ENCODE peak calls at places on chromosome 15, in six cellular contexts. F is CD8-positive, alpha-beta memory T cell; X is GM23338; G is suprapubic skin; L is ovary; U is small intestine. Q is an unnamed sample.

GRCh38 chr15:83555383-83555782 is 98.5 kb upstream of the ADAMTSL3 start:
- DNase-seq in F (no peak), X (no peak), G (no peak), L (no peak), U (no peak), Q (no peak)

GRCh38 chr15:67850995-67851535 is 11.2 kb upstream of the RNU6-1 start:
- DNase-seq in F (no peak), X (no peak), G (no peak), L (no peak), U (no peak), Q (no peak)

GRCh38 chr15:51799174-51799907 is 30.1 kb upstream of the TMOD3 start:
- DNase-seq in F (no peak), X (no peak), G (no peak), L (no peak), U (no peak), Q (no peak)

GRCh38 chr15:66390670-66391069 is 4.0 kb downstream of the MAP2K1 start:
- DNase-seq in F (peak; percentile 39), X (no peak), G (no peak), L (no peak), U (peak; percentile 52), Q (no peak)

GRCh38 chr15:68259883-68260282 is 17.7 kb upstream of the FEM1B start:
- DNase-seq in F (no peak), X (no peak), G (no peak), L (no peak), U (no peak), Q (no peak)

GRCh38 chr15:36497903-36498302 is 81.5 kb upstream of the CDIN1 start:
- DNase-seq in F (no peak), X (no peak), G (no peak), L (no peak), U (no peak), Q (no peak)

GRCh38 chr15:88385078-88385700 is 82.0 kb downstream of the MRPL46 start:
- DNase-seq in F (no peak), X (no peak), G (no peak), L (no peak), U (no peak), Q (no peak)

GRCh38 chr15:40441736-40442531 is 1.2 kb downstream of the BAHD1 start:
- DNase-seq in F (peak; percentile 28), X (peak; percentile 43), G (no peak), L (peak; percentile 63), U (peak; percentile 30), Q (no peak)

GRCh38 chr15:81531141-81531592 is 157.2 kb upstream of the TMC3 start:
- DNase-seq in F (no peak), X (peak; percentile 30), G (no peak), L (no peak), U (no peak), Q (peak; percentile 22)

GRCh38 chr15:95196176-95196915 is 965.0 kb downstream of the MCTP2 start:
- DNase-seq in F (no peak), X (peak; percentile 4), G (no peak), L (no peak), U (no peak), Q (no peak)

GRCh38 chr15:33737687-33738606 is 230.3 kb upstream of the CHRM5 start:
- DNase-seq in F (peak; percentile 10), X (peak; percentile 81), G (no peak), L (no peak), U (peak; percentile 47), Q (peak; percentile 9)

GRCh38 chr15:57635300-57635944 is 43.7 kb downstream of the MYZAP start:
- DNase-seq in F (no peak), X (peak; percentile 41), G (no peak), L (no peak), U (peak; percentile 27), Q (no peak)

GRCh38 chr15:62407216-62407615 is 242.1 kb upstream of the C2CD4B start:
- DNase-seq in F (no peak), X (no peak), G (no peak), L (no peak), U (no peak), Q (no peak)

GRCh38 chr15:98582900-98583554 is 65.3 kb upstream of the IGF1R start:
- DNase-seq in F (no peak), X (no peak), G (no peak), L (no peak), U (no peak), Q (no peak)

GRCh38 chr15:100893964-100894295 is 14.3 kb downstream of the ALDH1A3 start:
- DNase-seq in F (no peak), X (no peak), G (peak; percentile 71), L (no peak), U (no peak), Q (no peak)

GRCh38 chr15:69558138-69558409 is 105.5 kb downstream of the RPLP1 start:
- DNase-seq in F (no peak), X (no peak), G (no peak), L (no peak), U (no peak), Q (no peak)
- H3K4me1 ChIP-seq in F (no peaks in the 10 kb centered on the region), X (peaks cover 10% of the 10 kb centered on the region), G (no peaks in the 10 kb centered on the region), L (no peaks in the 10 kb centered on the region), U (peaks cover 9% of the 10 kb centered on the region), Q (no peaks in the 10 kb centered on the region)

DNA sequence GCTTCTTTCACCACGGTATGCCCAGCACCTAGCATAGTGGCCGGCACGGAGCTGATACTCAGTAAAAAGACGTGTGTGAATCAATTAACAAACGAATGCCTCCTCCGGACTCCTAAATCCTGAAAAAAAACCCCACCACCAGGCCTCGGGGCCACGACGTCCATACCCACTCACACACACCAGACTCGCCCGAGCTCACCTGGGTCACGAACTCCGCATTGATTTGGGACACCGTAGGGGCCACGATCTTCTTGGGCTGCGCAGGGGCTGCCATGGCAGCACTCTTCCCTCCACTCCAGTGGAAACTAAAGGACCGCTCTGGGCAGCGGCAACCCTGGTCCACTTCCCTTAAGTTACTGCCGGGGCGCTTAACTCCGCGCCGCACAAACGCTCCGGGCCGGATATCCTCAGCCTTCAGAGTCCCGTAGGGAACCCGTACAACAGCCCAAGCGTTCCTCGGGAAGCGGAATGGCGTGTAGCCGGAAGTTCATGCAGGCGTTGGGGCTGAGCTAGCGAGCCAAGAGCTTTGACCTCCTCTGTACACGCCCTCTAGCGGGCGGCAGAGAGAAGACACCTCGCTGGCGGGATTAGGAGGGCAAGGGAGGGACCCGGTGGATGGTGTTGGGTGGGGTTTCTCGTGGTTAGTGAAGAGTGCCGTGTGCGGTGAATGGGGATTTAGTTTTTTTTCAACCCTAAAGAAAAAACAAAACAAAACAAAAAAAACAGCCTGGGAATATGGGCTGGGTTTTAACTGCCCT is at the start of gene AQR:
- DNase-seq in F (peak; percentile 89), X (peak; percentile 100), G (peak; percentile 97), L (peak; percentile 92), U (peak; percentile 98), Q (peak; percentile 93)
- H3K36me3 ChIP-seq in F (peaks cover 3% of the 10 kb centered on the region), X (peaks cover 4% of the 10 kb centered on the region), G (no peaks in the 10 kb centered on the region), L (no peaks in the 10 kb centered on the region), U (no peaks in the 10 kb centered on the region), Q (peaks cover 9% of the 10 kb centered on the region)

GRCh38 chr15:85389774-85390173 is 9.4 kb downstream of the AKAP13 start:
- DNase-seq in F (no peak), X (no peak), G (no peak), L (no peak), U (no peak), Q (no peak)
- H3K4me1 ChIP-seq in F (peaks cover 13% of the 10 kb centered on the region), X (peaks cover 39% of the 10 kb centered on the region), G (peaks cover 7% of the 10 kb centered on the region), L (peaks cover 2% of the 10 kb centered on the region), U (peaks cover 10% of the 10 kb centered on the region), Q (no peaks in the 10 kb centered on the region)

DNA sequence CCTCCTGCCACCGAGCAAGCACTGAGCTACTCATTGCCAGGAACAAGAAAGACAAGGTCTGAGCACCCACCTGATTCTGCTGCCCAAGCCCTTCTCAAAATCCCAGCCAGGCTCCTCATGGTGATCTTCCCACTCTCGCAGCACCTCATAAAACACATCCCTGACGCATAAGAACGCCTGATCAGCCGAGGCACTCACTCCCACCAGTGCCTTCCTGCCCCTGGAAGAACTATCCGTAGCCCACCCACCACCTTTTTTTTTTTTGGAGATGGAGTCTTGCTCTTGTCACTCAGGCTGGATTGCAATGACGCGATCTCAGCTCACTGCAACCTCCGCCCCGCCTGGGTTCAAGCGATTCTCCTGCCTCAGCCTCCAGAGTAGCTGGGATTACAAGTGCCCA is 3.9 kb downstream of the CDAN1 start:
- DNase-seq in F (no peak), X (no peak), G (no peak), L (no peak), U (no peak), Q (no peak)
- H3K36me3 ChIP-seq in F (peaks cover 31% of the 10 kb centered on the region), X (peaks cover 19% of the 10 kb centered on the region), G (peaks cover 71% of the 10 kb centered on the region), L (no peaks in the 10 kb centered on the region), U (peaks cover 13% of the 10 kb centered on the region), Q (peaks cover 73% of the 10 kb centered on the region)

GRCh38 chr15:73633991-73634495 is 854 bp upstream of the NPTN start:
- DNase-seq in F (no peak), X (no peak), G (no peak), L (no peak), U (no peak), Q (no peak)
- H3K4me1 ChIP-seq in F (peaks cover 41% of the 10 kb centered on the region), X (peaks cover 33% of the 10 kb centered on the region), G (peaks cover 56% of the 10 kb centered on the region), L (peaks cover 6% of the 10 kb centered on the region), U (peaks cover 8% of the 10 kb centered on the region), Q (no peaks in the 10 kb centered on the region)

GRCh38 chr15:50628421-50628820 is 58.2 kb downstream of the TRPM7 start:
- DNase-seq in F (no peak), X (no peak), G (no peak), L (no peak), U (no peak), Q (no peak)
- H3K36me3 ChIP-seq in F (peaks cover 15% of the 10 kb centered on the region), X (peaks cover 8% of the 10 kb centered on the region), G (peaks cover 70% of the 10 kb centered on the region), L (no peaks in the 10 kb centered on the region), U (no peaks in the 10 kb centered on the region), Q (peaks cover 55% of the 10 kb centered on the region)

GRCh38 chr15:90994059-90994416 is 297 bp downstream of the PRC1 start:
- DNase-seq in F (no peak), X (peak; percentile 31), G (no peak), L (no peak), U (no peak), Q (no peak)

GRCh38 chr15:90994417-90995311 is at the start of gene PRC1:
- DNase-seq in F (peak; percentile 96), X (peak; percentile 99), G (peak; percentile 98), L (peak; percentile 98), U (peak; percentile 99), Q (peak; percentile 99)

GRCh38 chr15:91001209-91001608 is 6.9 kb upstream of the PRC1 start:
- DNase-seq in F (no peak), X (no peak), G (no peak), L (no peak), U (no peak), Q (no peak)

DNA sequence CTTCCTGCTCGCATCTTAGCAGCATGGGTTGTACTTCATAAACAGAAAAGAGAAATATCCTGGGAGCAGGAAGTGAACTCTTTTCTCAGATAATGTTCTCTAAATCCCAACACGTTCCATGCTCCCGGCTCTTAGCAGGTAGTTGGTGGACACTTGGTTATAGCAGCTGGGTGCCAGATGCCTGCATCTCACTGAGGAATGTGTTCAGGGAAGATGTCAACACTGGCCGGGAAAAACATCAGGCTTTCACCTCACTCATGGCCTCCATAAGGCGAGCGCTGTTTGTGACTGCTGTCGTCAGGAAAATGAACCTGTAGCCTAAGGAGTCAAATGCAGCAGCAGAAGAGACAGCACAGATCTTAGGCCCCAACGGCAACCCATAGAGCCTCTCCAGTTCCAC is 4.4 kb upstream of the PRC1 start:
- DNase-seq in F (no peak), X (no peak), G (no peak), L (no peak), U (no peak), Q (no peak)
- H3K4me1 ChIP-seq in F (peaks cover 9% of the 10 kb centered on the region), X (no peaks in the 10 kb centered on the region), G (peaks cover 11% of the 10 kb centered on the region), L (no peaks in the 10 kb centered on the region), U (no peaks in the 10 kb centered on the region), Q (no peaks in the 10 kb centered on the region)

Q was measured in NT2/D1.